ENCODE peak calls at places on chromosomes 11 and 22, in five cellular contexts. E is activated T-helper 1 cell treated with Interleukin-2 at 50 U/mL for 16 hours; I is activated effector memory CD4-positive, alpha-beta T cell treated with anti-CD3 and anti-CD28 coated beads, Interleukin-2, amount 50 U/mL, for 16 hours; C is cardiac septum; F is activated gamma-delta T cell treated with Interleukin-2 at 50 U/mL for 16 hours. Q is an unnamed sample.

GRCh38 chr11:105862736-105863367 is 159.2 kb downstream of the MSANTD4 start:
- DNase-seq in E (no peak), I (no peak), C (no peak), F (no peak), Q (no peak)

GRCh38 chr11:94639901-94640721 is 72.9 kb downstream of the PIWIL4 start:
- DNase-seq in E (no peak), I (no peak), C (no peak), F (no peak), Q (no peak)

GRCh38 chr11:60924110-60924905 is at the start of gene TMEM132A:
- DNase-seq in E (no peak), I (no peak), C (peak), F (no peak), Q (peak)

GRCh38 chr11:60175860-60176275 is 7.0 kb downstream of the MS4A6A start:
- DNase-seq in E (no peak), I (no peak), C (no peak), F (no peak), Q (no peak)

GRCh38 chr11:129279326-129280026 is 87.4 kb upstream of the ARHGAP32 start:
- DNase-seq in E (peak), I (peak), C (peak), F (peak), Q (peak)

GRCh38 chr11:762421-763072 is 14.7 kb downstream of the GATD1 start:
- DNase-seq in E (no peak), I (no peak), C (no peak), F (no peak), Q (peak)

GRCh38 chr11:123180574-123180973 is 14.5 kb downstream of the CLMP start:
- DNase-seq in E (no peak), I (no peak), C (no peak), F (no peak), Q (no peak)

GRCh38 chr11:75558939-75559843 is 2.9 kb upstream of the SERPINH1 start:
- DNase-seq in E (no peak), I (no peak), C (peak), F (no peak), Q (no peak)

GRCh38 chr11:115333951-115334350 is 170.3 kb downstream of the CADM1 start:
- DNase-seq in E (no peak), I (no peak), C (no peak), F (no peak), Q (no peak)

GRCh38 chr11:47099213-47099917 is 77.3 kb downstream of the ARFGAP2 start:
- DNase-seq in E (no peak), I (no peak), C (no peak), F (no peak), Q (no peak)

GRCh38 chr22:46099740-46100139 is 50.6 kb upstream of the PPARA start:
- DNase-seq in E (no peak), I (no peak), C (no peak), F (no peak), Q (no peak)

GRCh38 chr11:45076761-45077160 is 69.7 kb upstream of the PRDM11 start:
- DNase-seq in E (no peak), I (no peak), C (no peak), F (no peak), Q (no peak)

GRCh38 chr11:23865341-23865975 is 631.4 kb upstream of the LUZP2 start:
- DNase-seq in E (no peak), I (no peak), C (no peak), F (no peak), Q (no peak)